ENCODE peak calls at places on chromosomes 16 and 17, in nine cellular contexts. One of them, this sample, is unnamed.

GRCh38 chr16:56549744-56550385 is 15.0 kb upstream of the MT4 start:
- DNase-seq in kidney glomerular epithelial cell: no peak
- DNase-seq in activated CD4-positive, alpha-beta T cell treated with anti-CD3 and anti-CD28 coated beads, Interleukin-2, amount 50 U/mL, for 24 hours: no peak
- DNase-seq in effector memory CD8-positive, alpha-beta T cell: no peak
- DNase-seq in naive thymus-derived CD4-positive, alpha-beta T cell: no peak
- DNase-seq in stimulated activated CD4-positive, alpha-beta T cell treated with anti-CD3 and anti-CD28 coated beads, Interleukin-1b, Interleukin-23, amount 100 ng/mL, for 4 hours: no peak
- DNase-seq in M059J: peak; percentile 30
- DNase-seq in GM13977: no peak
- DNase-seq in H9: no peak
- DNase-seq in this sample: no peak

GRCh38 chr17:33152793-33153192 is 140.3 kb downstream of the ASIC2 start:
- DNase-seq in kidney glomerular epithelial cell: no peak
- DNase-seq in activated CD4-positive, alpha-beta T cell treated with anti-CD3 and anti-CD28 coated beads, Interleukin-2, amount 50 U/mL, for 24 hours: no peak
- DNase-seq in effector memory CD8-positive, alpha-beta T cell: no peak
- DNase-seq in naive thymus-derived CD4-positive, alpha-beta T cell: no peak
- DNase-seq in stimulated activated CD4-positive, alpha-beta T cell treated with anti-CD3 and anti-CD28 coated beads, Interleukin-1b, Interleukin-23, amount 100 ng/mL, for 4 hours: no peak
- DNase-seq in M059J: no peak
- DNase-seq in GM13977: no peak
- DNase-seq in H9: no peak
- DNase-seq in this sample: no peak

GRCh38 chr16:11759163-11759834 is 16.6 kb upstream of the TXNDC11 start:
- DNase-seq in kidney glomerular epithelial cell: no peak
- DNase-seq in activated CD4-positive, alpha-beta T cell treated with anti-CD3 and anti-CD28 coated beads, Interleukin-2, amount 50 U/mL, for 24 hours: no peak
- DNase-seq in effector memory CD8-positive, alpha-beta T cell: no peak
- DNase-seq in naive thymus-derived CD4-positive, alpha-beta T cell: no peak
- DNase-seq in stimulated activated CD4-positive, alpha-beta T cell treated with anti-CD3 and anti-CD28 coated beads, Interleukin-1b, Interleukin-23, amount 100 ng/mL, for 4 hours: no peak
- DNase-seq in M059J: no peak
- DNase-seq in GM13977: no peak
- DNase-seq in H9: no peak
- DNase-seq in this sample: no peak

GRCh38 chr16:25228372-25228771 is 11.6 kb downstream of the AQP8 start:
- DNase-seq in kidney glomerular epithelial cell: no peak
- DNase-seq in activated CD4-positive, alpha-beta T cell treated with anti-CD3 and anti-CD28 coated beads, Interleukin-2, amount 50 U/mL, for 24 hours: no peak
- DNase-seq in effector memory CD8-positive, alpha-beta T cell: no peak
- DNase-seq in naive thymus-derived CD4-positive, alpha-beta T cell: no peak
- DNase-seq in stimulated activated CD4-positive, alpha-beta T cell treated with anti-CD3 and anti-CD28 coated beads, Interleukin-1b, Interleukin-23, amount 100 ng/mL, for 4 hours: no peak
- DNase-seq in M059J: no peak
- DNase-seq in GM13977: no peak
- DNase-seq in H9: peak; percentile 66
- DNase-seq in this sample: no peak

GRCh38 chr17:78226055-78226751 is 5.2 kb upstream of the TMEM235 start:
- DNase-seq in kidney glomerular epithelial cell: no peak
- DNase-seq in activated CD4-positive, alpha-beta T cell treated with anti-CD3 and anti-CD28 coated beads, Interleukin-2, amount 50 U/mL, for 24 hours: no peak
- DNase-seq in effector memory CD8-positive, alpha-beta T cell: no peak
- DNase-seq in naive thymus-derived CD4-positive, alpha-beta T cell: no peak
- DNase-seq in stimulated activated CD4-positive, alpha-beta T cell treated with anti-CD3 and anti-CD28 coated beads, Interleukin-1b, Interleukin-23, amount 100 ng/mL, for 4 hours: no peak
- DNase-seq in M059J: no peak
- DNase-seq in GM13977: no peak
- DNase-seq in H9: no peak
- DNase-seq in this sample: no peak

GRCh38 chr17:6476834-6477210 is 32.6 kb downstream of the PIMREG start:
- DNase-seq in kidney glomerular epithelial cell: no peak
- DNase-seq in activated CD4-positive, alpha-beta T cell treated with anti-CD3 and anti-CD28 coated beads, Interleukin-2, amount 50 U/mL, for 24 hours: no peak
- DNase-seq in effector memory CD8-positive, alpha-beta T cell: no peak
- DNase-seq in naive thymus-derived CD4-positive, alpha-beta T cell: no peak
- DNase-seq in stimulated activated CD4-positive, alpha-beta T cell treated with anti-CD3 and anti-CD28 coated beads, Interleukin-1b, Interleukin-23, amount 100 ng/mL, for 4 hours: no peak
- DNase-seq in M059J: peak; percentile 19
- DNase-seq in GM13977: no peak
- DNase-seq in H9: no peak
- DNase-seq in this sample: no peak

GRCh38 chr17:43217614-43218087 is 6.0 kb downstream of the TMEM106A start:
- DNase-seq in kidney glomerular epithelial cell: no peak
- DNase-seq in activated CD4-positive, alpha-beta T cell treated with anti-CD3 and anti-CD28 coated beads, Interleukin-2, amount 50 U/mL, for 24 hours: peak; percentile 11
- DNase-seq in effector memory CD8-positive, alpha-beta T cell: no peak
- DNase-seq in naive thymus-derived CD4-positive, alpha-beta T cell: no peak
- DNase-seq in stimulated activated CD4-positive, alpha-beta T cell treated with anti-CD3 and anti-CD28 coated beads, Interleukin-1b, Interleukin-23, amount 100 ng/mL, for 4 hours: no peak
- DNase-seq in M059J: no peak
- DNase-seq in GM13977: no peak
- DNase-seq in H9: no peak
- DNase-seq in this sample: no peak

GRCh38 chr16:65622161-65622560 is 500.3 kb upstream of the CDH11 start:
- DNase-seq in kidney glomerular epithelial cell: no peak
- DNase-seq in activated CD4-positive, alpha-beta T cell treated with anti-CD3 and anti-CD28 coated beads, Interleukin-2, amount 50 U/mL, for 24 hours: no peak
- DNase-seq in effector memory CD8-positive, alpha-beta T cell: no peak
- DNase-seq in naive thymus-derived CD4-positive, alpha-beta T cell: no peak
- DNase-seq in stimulated activated CD4-positive, alpha-beta T cell treated with anti-CD3 and anti-CD28 coated beads, Interleukin-1b, Interleukin-23, amount 100 ng/mL, for 4 hours: no peak
- DNase-seq in M059J: no peak
- DNase-seq in GM13977: no peak
- DNase-seq in H9: no peak
- DNase-seq in this sample: no peak

GRCh38 chr17:35808240-35808961 is 883 bp upstream of the TAF15 start:
- DNase-seq in kidney glomerular epithelial cell: no peak
- DNase-seq in activated CD4-positive, alpha-beta T cell treated with anti-CD3 and anti-CD28 coated beads, Interleukin-2, amount 50 U/mL, for 24 hours: no peak
- DNase-seq in effector memory CD8-positive, alpha-beta T cell: no peak
- DNase-seq in naive thymus-derived CD4-positive, alpha-beta T cell: no peak
- DNase-seq in stimulated activated CD4-positive, alpha-beta T cell treated with anti-CD3 and anti-CD28 coated beads, Interleukin-1b, Interleukin-23, amount 100 ng/mL, for 4 hours: no peak
- DNase-seq in M059J: no peak
- DNase-seq in GM13977: no peak
- DNase-seq in H9: no peak
- DNase-seq in this sample: no peak

GRCh38 chr16:83365166-83365565 is 442.6 kb upstream of the HSBP1 start:
- DNase-seq in kidney glomerular epithelial cell: no peak
- DNase-seq in activated CD4-positive, alpha-beta T cell treated with anti-CD3 and anti-CD28 coated beads, Interleukin-2, amount 50 U/mL, for 24 hours: no peak
- DNase-seq in effector memory CD8-positive, alpha-beta T cell: no peak
- DNase-seq in naive thymus-derived CD4-positive, alpha-beta T cell: no peak
- DNase-seq in stimulated activated CD4-positive, alpha-beta T cell treated with anti-CD3 and anti-CD28 coated beads, Interleukin-1b, Interleukin-23, amount 100 ng/mL, for 4 hours: no peak
- DNase-seq in M059J: peak; percentile 86
- DNase-seq in GM13977: no peak
- DNase-seq in H9: no peak
- DNase-seq in this sample: no peak

GRCh38 chr17:60442271-60443201 is 20.2 kb downstream of the CHCT1 start:
- DNase-seq in kidney glomerular epithelial cell: peak; percentile 2
- DNase-seq in activated CD4-positive, alpha-beta T cell treated with anti-CD3 and anti-CD28 coated beads, Interleukin-2, amount 50 U/mL, for 24 hours: no peak
- DNase-seq in effector memory CD8-positive, alpha-beta T cell: no peak
- DNase-seq in naive thymus-derived CD4-positive, alpha-beta T cell: no peak
- DNase-seq in stimulated activated CD4-positive, alpha-beta T cell treated with anti-CD3 and anti-CD28 coated beads, Interleukin-1b, Interleukin-23, amount 100 ng/mL, for 4 hours: no peak
- DNase-seq in M059J: peak; percentile 29
- DNase-seq in GM13977: no peak
- DNase-seq in H9: no peak
- DNase-seq in this sample: no peak

GRCh38 chr16:51881731-51882130 is 665.2 kb downstream of the TOX3 start:
- DNase-seq in kidney glomerular epithelial cell: no peak
- DNase-seq in activated CD4-positive, alpha-beta T cell treated with anti-CD3 and anti-CD28 coated beads, Interleukin-2, amount 50 U/mL, for 24 hours: no peak
- DNase-seq in effector memory CD8-positive, alpha-beta T cell: no peak
- DNase-seq in naive thymus-derived CD4-positive, alpha-beta T cell: no peak
- DNase-seq in stimulated activated CD4-positive, alpha-beta T cell treated with anti-CD3 and anti-CD28 coated beads, Interleukin-1b, Interleukin-23, amount 100 ng/mL, for 4 hours: no peak
- DNase-seq in M059J: peak; percentile 17
- DNase-seq in GM13977: no peak
- DNase-seq in H9: no peak
- DNase-seq in this sample: no peak

GRCh38 chr16:69150146-69150865 is 17.9 kb downstream of the UTP4 start:
- DNase-seq in kidney glomerular epithelial cell: peak; percentile 71
- DNase-seq in activated CD4-positive, alpha-beta T cell treated with anti-CD3 and anti-CD28 coated beads, Interleukin-2, amount 50 U/mL, for 24 hours: peak; percentile 57
- DNase-seq in effector memory CD8-positive, alpha-beta T cell: peak; percentile 54
- DNase-seq in naive thymus-derived CD4-positive, alpha-beta T cell: peak; percentile 43
- DNase-seq in stimulated activated CD4-positive, alpha-beta T cell treated with anti-CD3 and anti-CD28 coated beads, Interleukin-1b, Interleukin-23, amount 100 ng/mL, for 4 hours: no peak
- DNase-seq in M059J: peak; percentile 75
- DNase-seq in GM13977: peak; percentile 70
- DNase-seq in H9: peak; percentile 48
- DNase-seq in this sample: peak; percentile 56

GRCh38 chr16:3170440-3171180 is 17.4 kb upstream of the OR1F1 start:
- DNase-seq in kidney glomerular epithelial cell: no peak
- DNase-seq in activated CD4-positive, alpha-beta T cell treated with anti-CD3 and anti-CD28 coated beads, Interleukin-2, amount 50 U/mL, for 24 hours: no peak
- DNase-seq in effector memory CD8-positive, alpha-beta T cell: no peak
- DNase-seq in naive thymus-derived CD4-positive, alpha-beta T cell: no peak
- DNase-seq in stimulated activated CD4-positive, alpha-beta T cell treated with anti-CD3 and anti-CD28 coated beads, Interleukin-1b, Interleukin-23, amount 100 ng/mL, for 4 hours: no peak
- DNase-seq in M059J: no peak
- DNase-seq in GM13977: peak; percentile 58
- DNase-seq in H9: peak; percentile 60
- DNase-seq in this sample: no peak

GRCh38 chr17:59669944-59670343 is 37.3 kb downstream of the PTRH2 start:
- DNase-seq in kidney glomerular epithelial cell: no peak
- DNase-seq in activated CD4-positive, alpha-beta T cell treated with anti-CD3 and anti-CD28 coated beads, Interleukin-2, amount 50 U/mL, for 24 hours: no peak
- DNase-seq in effector memory CD8-positive, alpha-beta T cell: no peak
- DNase-seq in naive thymus-derived CD4-positive, alpha-beta T cell: no peak
- DNase-seq in stimulated activated CD4-positive, alpha-beta T cell treated with anti-CD3 and anti-CD28 coated beads, Interleukin-1b, Interleukin-23, amount 100 ng/mL, for 4 hours: no peak
- DNase-seq in M059J: no peak
- DNase-seq in GM13977: peak; percentile 12
- DNase-seq in H9: no peak
- DNase-seq in this sample: no peak

GRCh38 chr17:42698736-42699414 is 16.5 kb downstream of the CNTNAP1 start:
- DNase-seq in kidney glomerular epithelial cell: no peak
- DNase-seq in activated CD4-positive, alpha-beta T cell treated with anti-CD3 and anti-CD28 coated beads, Interleukin-2, amount 50 U/mL, for 24 hours: no peak
- DNase-seq in effector memory CD8-positive, alpha-beta T cell: no peak
- DNase-seq in naive thymus-derived CD4-positive, alpha-beta T cell: no peak
- DNase-seq in stimulated activated CD4-positive, alpha-beta T cell treated with anti-CD3 and anti-CD28 coated beads, Interleukin-1b, Interleukin-23, amount 100 ng/mL, for 4 hours: no peak
- DNase-seq in M059J: peak; percentile 73
- DNase-seq in GM13977: no peak
- DNase-seq in H9: no peak
- DNase-seq in this sample: no peak

GRCh38 chr16:794091-794842 is 5.8 kb downstream of the CHTF18 start:
- DNase-seq in kidney glomerular epithelial cell: no peak
- DNase-seq in activated CD4-positive, alpha-beta T cell treated with anti-CD3 and anti-CD28 coated beads, Interleukin-2, amount 50 U/mL, for 24 hours: no peak
- DNase-seq in effector memory CD8-positive, alpha-beta T cell: no peak
- DNase-seq in naive thymus-derived CD4-positive, alpha-beta T cell: no peak
- DNase-seq in stimulated activated CD4-positive, alpha-beta T cell treated with anti-CD3 and anti-CD28 coated beads, Interleukin-1b, Interleukin-23, amount 100 ng/mL, for 4 hours: no peak
- DNase-seq in M059J: no peak
- DNase-seq in GM13977: no peak
- DNase-seq in H9: no peak
- DNase-seq in this sample: no peak

GRCh38 chr17:76036497-76037380 is 9.6 kb upstream of the EVPL start:
- DNase-seq in kidney glomerular epithelial cell: no peak
- DNase-seq in activated CD4-positive, alpha-beta T cell treated with anti-CD3 and anti-CD28 coated beads, Interleukin-2, amount 50 U/mL, for 24 hours: no peak
- DNase-seq in effector memory CD8-positive, alpha-beta T cell: no peak
- DNase-seq in naive thymus-derived CD4-positive, alpha-beta T cell: no peak
- DNase-seq in stimulated activated CD4-positive, alpha-beta T cell treated with anti-CD3 and anti-CD28 coated beads, Interleukin-1b, Interleukin-23, amount 100 ng/mL, for 4 hours: no peak
- DNase-seq in M059J: no peak
- DNase-seq in GM13977: no peak
- DNase-seq in H9: no peak
- DNase-seq in this sample: no peak

GRCh38 chr17:61467416-61468262 is 15.4 kb downstream of the TBX4 start:
- DNase-seq in kidney glomerular epithelial cell: no peak
- DNase-seq in activated CD4-positive, alpha-beta T cell treated with anti-CD3 and anti-CD28 coated beads, Interleukin-2, amount 50 U/mL, for 24 hours: no peak
- DNase-seq in effector memory CD8-positive, alpha-beta T cell: no peak
- DNase-seq in naive thymus-derived CD4-positive, alpha-beta T cell: no peak
- DNase-seq in stimulated activated CD4-positive, alpha-beta T cell treated with anti-CD3 and anti-CD28 coated beads, Interleukin-1b, Interleukin-23, amount 100 ng/mL, for 4 hours: no peak
- DNase-seq in M059J: peak; percentile 51
- DNase-seq in GM13977: no peak
- DNase-seq in H9: peak; percentile 84
- DNase-seq in this sample: no peak

GRCh38 chr17:9169116-9169515 is 147.8 kb downstream of the NTN1 start:
- DNase-seq in kidney glomerular epithelial cell: no peak
- DNase-seq in activated CD4-positive, alpha-beta T cell treated with anti-CD3 and anti-CD28 coated beads, Interleukin-2, amount 50 U/mL, for 24 hours: no peak
- DNase-seq in effector memory CD8-positive, alpha-beta T cell: no peak
- DNase-seq in naive thymus-derived CD4-positive, alpha-beta T cell: no peak
- DNase-seq in stimulated activated CD4-positive, alpha-beta T cell treated with anti-CD3 and anti-CD28 coated beads, Interleukin-1b, Interleukin-23, amount 100 ng/mL, for 4 hours: no peak
- DNase-seq in M059J: no peak
- DNase-seq in GM13977: no peak
- DNase-seq in H9: no peak
- DNase-seq in this sample: no peak

GRCh38 chr16:88541831-88542230 is 28.4 kb upstream of the ZC3H18 start:
- DNase-seq in kidney glomerular epithelial cell: no peak
- DNase-seq in activated CD4-positive, alpha-beta T cell treated with anti-CD3 and anti-CD28 coated beads, Interleukin-2, amount 50 U/mL, for 24 hours: no peak
- DNase-seq in effector memory CD8-positive, alpha-beta T cell: no peak
- DNase-seq in naive thymus-derived CD4-positive, alpha-beta T cell: no peak
- DNase-seq in stimulated activated CD4-positive, alpha-beta T cell treated with anti-CD3 and anti-CD28 coated beads, Interleukin-1b, Interleukin-23, amount 100 ng/mL, for 4 hours: no peak
- DNase-seq in M059J: no peak
- DNase-seq in GM13977: no peak
- DNase-seq in H9: no peak
- DNase-seq in this sample: no peak